ENCODE peak calls at places on chromosomes 11 and 22, in nine cellular contexts. P is AML-193; U is activated CD4-positive, alpha-beta T cell treated with anti-CD3 and anti-CD28 coated beads, Interleukin-2, amount 50 U/mL, for 24 hours; T is tibial nerve; O is stimulated activated CD8-positive, alpha-beta memory T cell treated with anti-CD3 and anti-CD28 coated beads, Interleukin-12 subunit alpha, Interleukin-12 subunit beta, amount 100 ng/mL, for 4 hours; N is stimulated activated CD4-positive, alpha-beta T cell treated with anti-CD3 and anti-CD28 coated beads, Interleukin-1b, Interleukin-23, amount 100 ng/mL, for 24 hours; G is Caco-2; D is kidney epithelial cell; L is cerebellum. E is an unnamed sample.
A peak's percentile ranks its signal among the peaks of the same experiment; 100 is the strongest.

GRCh38 chr11:77776455-77776854 is 44.1 kb downstream of the RSF1 start:
- DNase-seq in P (peak; percentile 46), U (no peak), T (no peak), O (no peak), N (no peak), G (no peak), D (no peak), L (no peak), E (peak; percentile 51)

GRCh38 chr11:45876401-45876800 is 9.1 kb upstream of the MAPK8IP1 start:
- DNase-seq in P (no peak), U (no peak), T (no peak), O (no peak), N (no peak), G (no peak), D (no peak), L (no peak), E (no peak)

GRCh38 chr11:12356944-12357655 is 20.3 kb upstream of the PARVA start:
- DNase-seq in P (no peak), U (no peak), T (no peak), O (no peak), N (no peak), G (no peak), D (no peak), L (no peak), E (no peak)

GRCh38 chr11:66559141-66559861 is 9.1 kb downstream of the CTSF start:
- DNase-seq in P (no peak), U (peak; percentile 22), T (no peak), O (no peak), N (no peak), G (no peak), D (no peak), L (peak; percentile 59), E (no peak)

GRCh38 chr11:88213406-88213805 is 38.2 kb upstream of the RAB38 start:
- DNase-seq in P (no peak), U (no peak), T (no peak), O (no peak), N (no peak), G (no peak), D (no peak), L (no peak), E (no peak)

GRCh38 chr22:22073769-22074561 is 91.4 kb upstream of the TOP3B start:
- DNase-seq in P (no peak), U (no peak), T (no peak), O (no peak), N (no peak), G (no peak), D (no peak), L (no peak), E (no peak)

GRCh38 chr11:110921742-110922200 is 209.5 kb upstream of the ARHGAP20 start:
- DNase-seq in P (no peak), U (no peak), T (no peak), O (no peak), N (no peak), G (no peak), D (peak; percentile 28), L (no peak), E (no peak)

GRCh38 chr11:3802016-3802790 is 4.8 kb upstream of the NUP98 start:
- DNase-seq in P (no peak), U (no peak), T (no peak), O (no peak), N (no peak), G (no peak), D (no peak), L (no peak), E (no peak)

GRCh38 chr22:33841281-33842005 is 78.8 kb downstream of the LARGE1 start:
- DNase-seq in P (no peak), U (no peak), T (no peak), O (no peak), N (no peak), G (no peak), D (no peak), L (no peak), E (no peak)

GRCh38 chr11:85531498-85531897 is 95.6 kb downstream of the DLG2 start:
- DNase-seq in P (no peak), U (no peak), T (no peak), O (no peak), N (no peak), G (no peak), D (no peak), L (no peak), E (no peak)

GRCh38 chr11:119363874-119364590 is 17.5 kb downstream of the USP2 start:
- DNase-seq in P (no peak), U (peak; percentile 21), T (no peak), O (peak; percentile 49), N (no peak), G (no peak), D (no peak), L (peak; percentile 96), E (peak; percentile 38)

GRCh38 chr22:42757475-42757874 is 36.8 kb upstream of the A4GALT start:
- DNase-seq in P (no peak), U (no peak), T (no peak), O (no peak), N (no peak), G (no peak), D (no peak), L (no peak), E (no peak)

GRCh38 chr22:28112548-28113043 is 193.5 kb upstream of the PITPNB start:
- DNase-seq in P (peak; percentile 17), U (no peak), T (no peak), O (no peak), N (no peak), G (no peak), D (no peak), L (peak; percentile 36), E (peak; percentile 27)